ENCODE peak calls at places on chromosomes 5 and 9, in six cellular contexts. One of them, this sample, is unnamed.

GRCh38 chr5:139268364-139269202 is 25.0 kb upstream of the MATR3 start:
- DNase-seq in IMR-90: no peak
- DNase-seq in CD8-positive, alpha-beta T cell: no peak
- DNase-seq in AG04450: no peak
- DNase-seq in right atrium auricular region: no peak
- DNase-seq in DND-41: no peak
- DNase-seq in this sample: peak

GRCh38 chr5:54514841-54515432 is 2.6 kb upstream of the SNX18 start:
- DNase-seq in IMR-90: peak
- DNase-seq in CD8-positive, alpha-beta T cell: no peak
- DNase-seq in AG04450: peak
- DNase-seq in right atrium auricular region: no peak
- DNase-seq in DND-41: no peak
- DNase-seq in this sample: no peak

GRCh38 chr9:106892632-106893031 is 29.7 kb downstream of the ZNF462 start:
- DNase-seq in IMR-90: peak
- DNase-seq in CD8-positive, alpha-beta T cell: no peak
- DNase-seq in AG04450: peak
- DNase-seq in right atrium auricular region: no peak
- DNase-seq in DND-41: no peak
- DNase-seq in this sample: no peak

GRCh38 chr5:74201334-74202081 is 439.0 kb downstream of the ENC1 start:
- DNase-seq in IMR-90: peak
- DNase-seq in CD8-positive, alpha-beta T cell: no peak
- DNase-seq in AG04450: no peak
- DNase-seq in right atrium auricular region: no peak
- DNase-seq in DND-41: no peak
- DNase-seq in this sample: peak

GRCh38 chr9:116859763-116860162 is 172.7 kb downstream of the TRIM32 start:
- DNase-seq in IMR-90: no peak
- DNase-seq in CD8-positive, alpha-beta T cell: no peak
- DNase-seq in AG04450: no peak
- DNase-seq in right atrium auricular region: no peak
- DNase-seq in DND-41: no peak
- DNase-seq in this sample: no peak

GRCh38 chr5:158463971-158464370 is 605.0 kb upstream of the CLINT1 start:
- DNase-seq in IMR-90: peak
- DNase-seq in CD8-positive, alpha-beta T cell: no peak
- DNase-seq in AG04450: no peak
- DNase-seq in right atrium auricular region: peak
- DNase-seq in DND-41: no peak
- DNase-seq in this sample: no peak

GRCh38 chr5:149114403-149115312 is 26.6 kb upstream of the ABLIM3 start:
- DNase-seq in IMR-90: peak
- DNase-seq in CD8-positive, alpha-beta T cell: no peak
- DNase-seq in AG04450: peak
- DNase-seq in right atrium auricular region: peak
- DNase-seq in DND-41: peak
- DNase-seq in this sample: peak

GRCh38 chr9:93184439-93185221 is 691 bp downstream of the WNK2 start:
- DNase-seq in IMR-90: no peak
- DNase-seq in CD8-positive, alpha-beta T cell: no peak
- DNase-seq in AG04450: no peak
- DNase-seq in right atrium auricular region: no peak
- DNase-seq in DND-41: no peak
- DNase-seq in this sample: no peak

GRCh38 chr5:180199390-180199789 is 9.6 kb downstream of the RASGEF1C start:
- DNase-seq in IMR-90: no peak
- DNase-seq in CD8-positive, alpha-beta T cell: no peak
- DNase-seq in AG04450: no peak
- DNase-seq in right atrium auricular region: peak
- DNase-seq in DND-41: no peak
- DNase-seq in this sample: no peak

GRCh38 chr5:180198208-180198607 is 10.8 kb downstream of the RASGEF1C start:
- DNase-seq in IMR-90: no peak
- DNase-seq in CD8-positive, alpha-beta T cell: no peak
- DNase-seq in AG04450: no peak
- DNase-seq in right atrium auricular region: no peak
- DNase-seq in DND-41: no peak
- DNase-seq in this sample: no peak

GRCh38 chr5:180202939-180203573 is 6.0 kb downstream of the RASGEF1C start:
- DNase-seq in IMR-90: no peak
- DNase-seq in CD8-positive, alpha-beta T cell: no peak
- DNase-seq in AG04450: no peak
- DNase-seq in right atrium auricular region: no peak
- DNase-seq in DND-41: no peak
- DNase-seq in this sample: no peak

GRCh38 chr5:180204420-180204819 is 4.6 kb downstream of the RASGEF1C start:
- DNase-seq in IMR-90: no peak
- DNase-seq in CD8-positive, alpha-beta T cell: no peak
- DNase-seq in AG04450: no peak
- DNase-seq in right atrium auricular region: no peak
- DNase-seq in DND-41: no peak
- DNase-seq in this sample: no peak

GRCh38 chr5:180201051-180201987 is 7.7 kb downstream of the RASGEF1C start:
- DNase-seq in IMR-90: no peak
- DNase-seq in CD8-positive, alpha-beta T cell: no peak
- DNase-seq in AG04450: no peak
- DNase-seq in right atrium auricular region: no peak
- DNase-seq in DND-41: peak
- DNase-seq in this sample: no peak
- TF ChIP-seq CTCF in IMR-90: peak
- TF ChIP-seq CTCF in CD8-positive, alpha-beta T cell: no peak
- TF ChIP-seq CTCF in AG04450: peak
- TF ChIP-seq CTCF in right atrium auricular region: peak
- TF ChIP-seq CTCF in DND-41: peak
- TF ChIP-seq CTCF in this sample: no peak

GRCh38 chr5:80483636-80484232 is 4.2 kb upstream of the FAM151B start:
- DNase-seq in IMR-90: no peak
- DNase-seq in CD8-positive, alpha-beta T cell: no peak
- DNase-seq in AG04450: no peak
- DNase-seq in right atrium auricular region: no peak
- DNase-seq in DND-41: no peak
- DNase-seq in this sample: no peak

GRCh38 chr5:80480354-80480753 is 7.5 kb upstream of the FAM151B start:
- DNase-seq in IMR-90: no peak
- DNase-seq in CD8-positive, alpha-beta T cell: no peak
- DNase-seq in AG04450: no peak
- DNase-seq in right atrium auricular region: no peak
- DNase-seq in DND-41: no peak
- DNase-seq in this sample: no peak

GRCh38 chr5:80479713-80480112 is 8.2 kb upstream of the FAM151B start:
- DNase-seq in IMR-90: no peak
- DNase-seq in CD8-positive, alpha-beta T cell: no peak
- DNase-seq in AG04450: no peak
- DNase-seq in right atrium auricular region: no peak
- DNase-seq in DND-41: no peak
- DNase-seq in this sample: no peak

DNA sequence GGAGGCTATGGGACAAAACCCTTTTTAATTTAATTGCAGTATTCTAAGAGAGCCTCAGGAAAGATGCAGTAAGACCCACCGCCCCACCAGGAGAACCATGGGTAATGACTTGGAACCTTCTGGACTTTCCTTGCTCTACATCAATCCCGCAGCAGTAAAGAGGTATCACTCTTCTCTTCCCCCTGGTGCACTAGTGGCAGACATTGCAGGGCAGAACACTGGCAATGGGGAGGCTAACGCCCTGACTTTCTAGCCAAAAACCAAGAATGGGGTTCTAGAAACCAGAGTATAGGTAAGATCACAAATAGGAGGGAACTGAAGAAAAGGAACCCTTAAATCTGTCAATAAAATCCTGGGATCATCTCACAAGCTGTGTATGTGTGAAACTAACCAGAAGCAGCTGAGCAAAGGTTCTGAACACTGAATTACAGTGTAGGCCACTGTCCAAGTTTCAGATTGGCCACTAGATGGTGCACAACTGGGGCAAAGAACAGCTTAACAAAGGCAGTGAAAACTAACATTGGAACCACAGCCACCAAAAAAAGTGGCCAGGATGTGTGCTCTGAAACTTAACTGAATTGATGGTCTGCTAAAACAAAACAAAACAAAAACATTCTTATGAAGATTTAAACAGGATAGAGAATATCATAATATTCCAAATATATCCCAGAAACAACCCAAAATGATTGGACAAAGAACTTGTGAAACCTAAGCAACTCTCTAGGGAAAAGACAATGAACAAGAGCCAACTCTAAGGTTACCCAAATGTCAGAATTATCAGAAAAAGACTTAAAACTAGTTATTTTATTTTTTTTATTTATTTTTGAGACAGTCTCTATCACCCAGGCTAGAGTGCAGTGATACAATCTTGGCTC is 6.6 kb upstream of the FAM151B start:
- DNase-seq in IMR-90: peak
- DNase-seq in CD8-positive, alpha-beta T cell: no peak
- DNase-seq in AG04450: no peak
- DNase-seq in right atrium auricular region: no peak
- DNase-seq in DND-41: peak
- DNase-seq in this sample: peak
- H3K4me3 ChIP-seq in IMR-90: no peak
- H3K4me3 ChIP-seq in CD8-positive, alpha-beta T cell: no peak
- H3K4me3 ChIP-seq in AG04450: no peak
- H3K4me3 ChIP-seq in right atrium auricular region: no peak
- H3K4me3 ChIP-seq in DND-41: no peak
- H3K4me3 ChIP-seq in this sample: no peak

GRCh38 chr9:114047717-114048116 is 30.4 kb downstream of the AMBP start:
- DNase-seq in IMR-90: no peak
- DNase-seq in CD8-positive, alpha-beta T cell: no peak
- DNase-seq in AG04450: no peak
- DNase-seq in right atrium auricular region: peak
- DNase-seq in DND-41: no peak
- DNase-seq in this sample: peak
- TF ChIP-seq CTCF in IMR-90: peak
- TF ChIP-seq CTCF in CD8-positive, alpha-beta T cell: no peak
- TF ChIP-seq CTCF in AG04450: peak
- TF ChIP-seq CTCF in right atrium auricular region: peak
- TF ChIP-seq CTCF in DND-41: peak
- TF ChIP-seq CTCF in this sample: peak

GRCh38 chr9:136473354-136473721 is 9.5 kb downstream of the SEC16A start:
- DNase-seq in IMR-90: no peak
- DNase-seq in CD8-positive, alpha-beta T cell: no peak
- DNase-seq in AG04450: no peak
- DNase-seq in right atrium auricular region: no peak
- DNase-seq in DND-41: no peak
- DNase-seq in this sample: no peak

GRCh38 chr9:136474021-136474640 is 8.7 kb downstream of the SEC16A start:
- DNase-seq in IMR-90: no peak
- DNase-seq in CD8-positive, alpha-beta T cell: no peak
- DNase-seq in AG04450: no peak
- DNase-seq in right atrium auricular region: no peak
- DNase-seq in DND-41: no peak
- DNase-seq in this sample: no peak

GRCh38 chr9:136472640-136473353 is 10.0 kb downstream of the SEC16A start:
- DNase-seq in IMR-90: no peak
- DNase-seq in CD8-positive, alpha-beta T cell: no peak
- DNase-seq in AG04450: no peak
- DNase-seq in right atrium auricular region: no peak
- DNase-seq in DND-41: no peak
- DNase-seq in this sample: no peak

GRCh38 chr9:136476369-136477150 is 6.3 kb downstream of the SEC16A start:
- DNase-seq in IMR-90: no peak
- DNase-seq in CD8-positive, alpha-beta T cell: no peak
- DNase-seq in AG04450: no peak
- DNase-seq in right atrium auricular region: no peak
- DNase-seq in DND-41: no peak
- DNase-seq in this sample: no peak

GRCh38 chr9:136474974-136475865 is 7.6 kb downstream of the SEC16A start:
- DNase-seq in IMR-90: no peak
- DNase-seq in CD8-positive, alpha-beta T cell: no peak
- DNase-seq in AG04450: no peak
- DNase-seq in right atrium auricular region: no peak
- DNase-seq in DND-41: no peak
- DNase-seq in this sample: no peak
- H3K4me3 ChIP-seq in IMR-90: no peak
- H3K4me3 ChIP-seq in CD8-positive, alpha-beta T cell: no peak
- H3K4me3 ChIP-seq in AG04450: no peak
- H3K4me3 ChIP-seq in right atrium auricular region: no peak
- H3K4me3 ChIP-seq in DND-41: no peak
- H3K4me3 ChIP-seq in this sample: no peak

DNA sequence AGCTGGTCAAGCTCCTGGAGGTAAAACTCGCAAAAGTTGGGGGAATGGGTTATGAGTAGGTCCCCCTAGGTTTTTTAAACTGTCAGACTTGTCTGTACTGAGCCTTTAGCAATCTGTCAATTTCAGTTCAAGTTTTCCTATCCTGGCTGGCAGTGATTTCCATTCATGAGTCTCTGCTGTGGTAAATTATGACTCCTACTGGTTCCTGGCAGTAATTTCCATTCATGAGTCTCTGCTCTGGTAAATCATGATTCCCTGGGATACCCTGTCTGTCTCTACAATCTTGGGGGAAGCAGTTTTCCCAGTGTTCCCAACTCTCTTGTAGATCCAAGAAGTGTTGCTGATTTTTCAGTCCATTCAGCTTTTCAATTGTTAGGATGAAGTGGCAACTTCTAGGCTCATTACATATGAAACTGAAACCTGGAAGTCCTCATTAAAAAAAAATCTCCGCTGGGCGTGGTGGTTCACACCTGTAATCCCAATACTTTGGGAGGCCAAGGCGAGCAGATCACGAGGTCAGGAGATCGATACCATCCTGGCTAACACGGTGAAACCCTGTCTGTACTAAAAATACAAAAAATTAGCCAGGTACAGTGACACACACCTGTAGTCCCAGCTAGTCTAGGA is 91.3 kb upstream of the GPBP1 start:
- DNase-seq in IMR-90: peak
- DNase-seq in CD8-positive, alpha-beta T cell: no peak
- DNase-seq in AG04450: no peak
- DNase-seq in right atrium auricular region: no peak
- DNase-seq in DND-41: no peak
- DNase-seq in this sample: no peak
- TF ChIP-seq CTCF in IMR-90: peak
- TF ChIP-seq CTCF in CD8-positive, alpha-beta T cell: no peak
- TF ChIP-seq CTCF in AG04450: peak
- TF ChIP-seq CTCF in right atrium auricular region: no peak
- TF ChIP-seq CTCF in DND-41: peak
- TF ChIP-seq CTCF in this sample: no peak

GRCh38 chr5:7146886-7147285 is 249.1 kb upstream of the ADCY2 start:
- DNase-seq in IMR-90: no peak
- DNase-seq in CD8-positive, alpha-beta T cell: no peak
- DNase-seq in AG04450: no peak
- DNase-seq in right atrium auricular region: no peak
- DNase-seq in DND-41: no peak
- DNase-seq in this sample: no peak
- H3K4me3 ChIP-seq in IMR-90: no peak
- H3K4me3 ChIP-seq in CD8-positive, alpha-beta T cell: no peak
- H3K4me3 ChIP-seq in AG04450: no peak
- H3K4me3 ChIP-seq in right atrium auricular region: no peak
- H3K4me3 ChIP-seq in DND-41: no peak
- H3K4me3 ChIP-seq in this sample: no peak

This sample was measured in GM12865.